ENCODE peak calls at places on chromosomes 7 and 10, in eight cellular contexts. Q is body of pancreas; J is A549; B is MM.1S; A is progenitor cell of endocrine pancreas; O is CD4-positive, alpha-beta T cell; S is WTC11; R is fibroblast of lung. W is an unnamed sample.

GRCh38 chr10:103750836-103751235 is 104.5 kb downstream of the SH3PXD2A start:
- DNase-seq in Q (no peak), J (no peak), B (no peak), A (no peak), O (no peak), S (no peak), R (peak), W (no peak)

GRCh38 chr10:133565441-133566294 is at the start of gene SYCE1:
- DNase-seq in Q (peak), J (no peak), B (no peak), A (no peak), O (no peak), S (no peak), R (no peak), W (no peak)

GRCh38 chr10:5892007-5892406 is 2.0 kb downstream of the FBH1 start:
- DNase-seq in Q (no peak), J (no peak), B (no peak), A (no peak), O (no peak), S (no peak), R (peak), W (no peak)

GRCh38 chr7:101381549-101381948 is 18.9 kb downstream of the COL26A1 start:
- DNase-seq in Q (no peak), J (no peak), B (no peak), A (no peak), O (no peak), S (no peak), R (no peak), W (no peak)

GRCh38 chr10:101644002-101644401 is 51.0 kb downstream of the FBXW4 start:
- DNase-seq in Q (no peak), J (no peak), B (no peak), A (no peak), O (no peak), S (peak), R (no peak), W (no peak)

GRCh38 chr10:17290226-17290625 is 62.2 kb downstream of the VIM start:
- DNase-seq in Q (peak), J (no peak), B (no peak), A (no peak), O (no peak), S (no peak), R (peak), W (peak)

GRCh38 chr10:28375399-28376354 is 72.8 kb upstream of the MPP7 start:
- DNase-seq in Q (peak), J (no peak), B (no peak), A (no peak), O (no peak), S (no peak), R (peak), W (peak)

GRCh38 chr10:84095821-84096497 is 43.4 kb upstream of the GHITM start:
- DNase-seq in Q (no peak), J (no peak), B (no peak), A (no peak), O (no peak), S (no peak), R (peak), W (no peak)

GRCh38 chr7:139683137-139683871 is 94.5 kb downstream of the HIPK2 start:
- DNase-seq in Q (no peak), J (no peak), B (no peak), A (no peak), O (no peak), S (no peak), R (peak), W (no peak)

GRCh38 chr7:44767912-44768662 is 19.4 kb downstream of the ZMIZ2 start:
- DNase-seq in Q (peak), J (no peak), B (peak), A (no peak), O (no peak), S (no peak), R (peak), W (no peak)

GRCh38 chr10:34960983-34961382 is 129.2 kb downstream of the CUL2 start:
- DNase-seq in Q (no peak), J (no peak), B (no peak), A (no peak), O (no peak), S (no peak), R (no peak), W (no peak)

GRCh38 chr7:98360221-98361124 is 40.4 kb downstream of the BAIAP2L1 start:
- DNase-seq in Q (no peak), J (peak), B (no peak), A (no peak), O (no peak), S (peak), R (no peak), W (peak)

GRCh38 chr10:5502903-5503835 is 3.8 kb upstream of the CALML5 start:
- DNase-seq in Q (peak), J (no peak), B (no peak), A (no peak), O (no peak), S (no peak), R (no peak), W (peak)

GRCh38 chr10:102801496-102801895 is 35.7 kb downstream of the CYP17A1 start:
- DNase-seq in Q (no peak), J (no peak), B (no peak), A (no peak), O (no peak), S (no peak), R (no peak), W (no peak)

GRCh38 chr10:78313636-78314035 is 280.0 kb downstream of the RPS24 start:
- DNase-seq in Q (no peak), J (no peak), B (no peak), A (no peak), O (no peak), S (no peak), R (no peak), W (no peak)

GRCh38 chr7:128833148-128833938 is 3.1 kb downstream of the FLNC start:
- DNase-seq in Q (no peak), J (no peak), B (no peak), A (no peak), O (no peak), S (no peak), R (peak), W (no peak)

GRCh38 chr10:28924585-28925153 is 247.3 kb downstream of the BAMBI start:
- DNase-seq in Q (no peak), J (no peak), B (no peak), A (no peak), O (no peak), S (no peak), R (no peak), W (no peak)

GRCh38 chr7:52017802-52018679 is 701.4 kb upstream of the COBL start:
- DNase-seq in Q (peak), J (peak), B (peak), A (no peak), O (no peak), S (peak), R (no peak), W (peak)

GRCh38 chr10:83076443-83076842 is 1062.9 kb upstream of the GHITM start:
- DNase-seq in Q (no peak), J (no peak), B (no peak), A (no peak), O (no peak), S (no peak), R (peak), W (no peak)

GRCh38 chr10:117519895-117520294 is 22.7 kb upstream of the EMX2 start:
- DNase-seq in Q (no peak), J (no peak), B (no peak), A (no peak), O (no peak), S (no peak), R (no peak), W (no peak)

GRCh38 chr7:159031750-159032149 is 112.9 kb downstream of the VIPR2 start:
- DNase-seq in Q (no peak), J (no peak), B (no peak), A (no peak), O (no peak), S (no peak), R (no peak), W (no peak)

GRCh38 chr10:84540617-84541288 is 212.4 kb downstream of the CCSER2 start:
- DNase-seq in Q (peak), J (peak), B (peak), A (peak), O (peak), S (peak), R (peak), W (peak)

GRCh38 chr7:129150199-129150996 is 5.9 kb downstream of the TSPAN33 start:
- DNase-seq in Q (no peak), J (no peak), B (no peak), A (no peak), O (no peak), S (peak), R (no peak), W (no peak)

GRCh38 chr7:105355701-105356100 is 33.0 kb downstream of the SRPK2 start:
- DNase-seq in Q (no peak), J (no peak), B (peak), A (no peak), O (no peak), S (no peak), R (no peak), W (no peak)

GRCh38 chr7:151276651-151277590 is 28.4 kb upstream of the SMARCD3 start:
- DNase-seq in Q (peak), J (peak), B (peak), A (peak), O (peak), S (peak), R (peak), W (peak)

GRCh38 chr7:129193892-129194291 is 5.5 kb downstream of the SMO start:
- DNase-seq in Q (no peak), J (no peak), B (no peak), A (no peak), O (no peak), S (no peak), R (no peak), W (no peak)

GRCh38 chr7:151120896-151121295 is 34.6 kb downstream of the AGAP3 start:
- DNase-seq in Q (no peak), J (no peak), B (no peak), A (no peak), O (no peak), S (no peak), R (no peak), W (no peak)

GRCh38 chr10:102235991-102236390 is 5.3 kb downstream of the PITX3 start:
- DNase-seq in Q (no peak), J (no peak), B (no peak), A (no peak), O (no peak), S (no peak), R (no peak), W (no peak)

GRCh38 chr7:108181073-108181985 is 51.2 kb upstream of the LAMB4 start:
- DNase-seq in Q (no peak), J (peak), B (peak), A (no peak), O (no peak), S (peak), R (peak), W (peak)

GRCh38 chr7:21352540-21353387 is 75.1 kb upstream of the SP4 start:
- DNase-seq in Q (no peak), J (no peak), B (peak), A (no peak), O (no peak), S (no peak), R (no peak), W (no peak)

GRCh38 chr7:84548366-84549085 is 353.9 kb upstream of the SEMA3A start:
- DNase-seq in Q (no peak), J (no peak), B (no peak), A (no peak), O (no peak), S (no peak), R (peak), W (no peak)

GRCh38 chr10:76942556-76943416 is 694.8 kb downstream of the KCNMA1 start:
- DNase-seq in Q (no peak), J (no peak), B (peak), A (no peak), O (no peak), S (no peak), R (no peak), W (no peak)

DNA sequence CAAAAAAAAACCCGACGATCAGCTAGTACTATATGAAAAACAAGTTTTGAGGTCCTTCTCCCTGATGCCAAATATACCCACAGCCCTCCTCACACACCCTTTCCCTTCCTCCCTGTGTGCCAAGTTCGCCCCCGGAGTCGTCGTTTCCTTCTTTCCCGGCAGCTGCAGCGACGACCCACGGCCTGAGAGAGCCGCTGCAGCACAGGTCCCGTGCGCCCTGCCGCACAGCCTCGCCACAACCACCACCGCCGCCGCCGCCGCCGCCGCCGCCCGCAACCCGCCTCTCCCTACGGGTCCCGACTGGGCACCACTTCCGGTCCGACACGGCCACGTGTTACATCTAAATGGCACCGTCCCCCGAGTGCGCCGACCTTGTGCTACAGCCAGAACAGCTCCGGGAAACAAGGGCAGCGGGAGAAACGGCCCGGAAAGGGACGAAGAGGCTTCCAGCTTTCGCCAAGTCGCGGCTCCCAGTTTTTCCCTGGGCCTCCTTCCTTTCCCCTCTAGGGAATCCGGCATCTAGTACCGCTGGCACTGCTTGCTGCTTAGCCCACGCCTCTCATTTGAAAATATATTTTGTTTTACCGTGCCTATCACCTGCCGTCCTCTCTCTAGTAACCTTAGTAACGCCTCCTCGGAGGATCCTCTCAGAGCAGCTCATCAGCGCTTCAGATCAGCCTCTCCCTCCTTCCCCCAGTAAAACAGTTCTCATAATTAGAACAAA is at the start of gene FRA10AC1:
- DNase-seq in Q (peak), J (peak), B (peak), A (peak), O (peak), S (peak), R (peak), W (peak)
- TF ChIP-seq CTCF in Q (peak), J (peak), B (peak), A (peak), O (no peak), S (no peak), R (peak), W (no peak)

GRCh38 chr7:18901351-18901750 is 216.1 kb downstream of the TWIST1 start:
- DNase-seq in Q (no peak), J (no peak), B (no peak), A (no peak), O (no peak), S (no peak), R (no peak), W (no peak)

GRCh38 chr7:18903676-18904075 is 213.8 kb downstream of the TWIST1 start:
- DNase-seq in Q (no peak), J (no peak), B (no peak), A (no peak), O (no peak), S (no peak), R (no peak), W (no peak)

GRCh38 chr7:18902892-18903291 is 214.5 kb downstream of the TWIST1 start:
- DNase-seq in Q (no peak), J (no peak), B (no peak), A (no peak), O (no peak), S (no peak), R (no peak), W (no peak)

GRCh38 chr7:18901881-18902280 is 215.6 kb downstream of the TWIST1 start:
- DNase-seq in Q (no peak), J (no peak), B (no peak), A (no peak), O (no peak), S (no peak), R (no peak), W (no peak)

GRCh38 chr7:18906901-18907300 is 210.5 kb downstream of the TWIST1 start:
- DNase-seq in Q (no peak), J (no peak), B (no peak), A (no peak), O (no peak), S (no peak), R (no peak), W (no peak)
- TF ChIP-seq CTCF in Q (no peak), J (no peak), B (no peak), A (peak), O (no peak), S (no peak), R (no peak), W (peak)

DNA sequence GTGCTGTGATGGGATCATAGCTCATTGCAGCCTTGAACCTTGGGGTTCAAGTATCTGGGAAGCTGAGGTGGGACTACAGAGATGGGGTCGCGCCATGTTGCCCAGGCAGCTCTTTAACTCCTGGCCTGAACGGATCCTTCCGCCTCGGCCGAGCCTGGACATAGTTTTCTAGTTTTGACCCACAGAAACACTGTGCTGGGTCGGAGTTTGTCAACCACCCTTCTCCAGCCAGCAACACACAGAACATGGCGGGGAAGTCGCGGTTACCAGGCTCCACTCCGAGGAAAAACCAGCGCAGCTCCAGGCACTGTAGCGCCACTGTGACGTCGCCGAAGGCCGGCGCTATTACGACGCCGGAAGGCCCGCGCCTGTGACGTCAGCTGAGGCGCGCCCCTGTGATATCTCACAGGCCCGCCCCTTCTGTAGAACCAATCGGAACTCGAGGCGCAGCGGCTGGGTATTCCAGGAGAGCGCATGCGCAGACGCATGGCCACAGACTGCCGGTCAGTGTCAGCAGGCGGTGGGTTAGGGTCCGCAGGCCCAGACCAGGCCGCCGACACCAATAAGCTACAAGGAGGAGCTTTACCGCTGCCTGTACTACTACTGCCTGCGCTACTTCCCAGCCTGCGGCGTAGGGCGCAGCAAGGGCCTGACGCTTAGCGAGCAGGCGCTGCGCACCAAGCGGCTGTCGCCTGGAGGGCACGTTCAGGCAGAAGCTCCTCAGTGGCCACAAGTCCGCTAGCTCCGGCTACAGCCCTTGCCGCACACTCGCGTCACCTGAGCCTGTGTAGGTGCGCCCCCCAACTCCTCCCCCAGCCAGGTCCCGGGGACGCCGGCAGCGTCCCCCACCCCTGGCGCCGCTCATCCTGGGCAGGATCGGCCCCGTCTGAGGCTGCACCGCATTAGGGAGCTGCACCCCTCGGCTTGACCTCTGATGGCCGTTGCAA is 135.2 kb upstream of the KCTD7 start:
- DNase-seq in Q (peak), J (peak), B (peak), A (peak), O (peak), S (peak), R (peak), W (peak)
- TF ChIP-seq CTCF in Q (peak), J (no peak), B (peak), A (peak), O (no peak), S (no peak), R (peak), W (no peak)

GRCh38 chr10:49104323-49104722 is 11.0 kb downstream of the VSTM4 start:
- DNase-seq in Q (no peak), J (no peak), B (no peak), A (no peak), O (no peak), S (no peak), R (no peak), W (no peak)
- TF ChIP-seq CTCF in Q (no peak), J (no peak), B (no peak), A (no peak), O (no peak), S (no peak), R (no peak), W (no peak)

GRCh38 chr10:93462371-93462770 is 19.8 kb downstream of the MYOF start:
- DNase-seq in Q (no peak), J (no peak), B (no peak), A (no peak), O (no peak), S (no peak), R (no peak), W (no peak)

GRCh38 chr10:93461124-93461806 is 20.9 kb downstream of the MYOF start:
- DNase-seq in Q (no peak), J (no peak), B (no peak), A (no peak), O (no peak), S (no peak), R (peak), W (no peak)

GRCh38 chr10:93463723-93464511 is 18.2 kb downstream of the MYOF start:
- DNase-seq in Q (no peak), J (no peak), B (no peak), A (no peak), O (no peak), S (no peak), R (peak), W (no peak)

GRCh38 chr10:93462881-93463280 is 19.3 kb downstream of the MYOF start:
- DNase-seq in Q (no peak), J (no peak), B (no peak), A (no peak), O (no peak), S (no peak), R (peak), W (no peak)

DNA sequence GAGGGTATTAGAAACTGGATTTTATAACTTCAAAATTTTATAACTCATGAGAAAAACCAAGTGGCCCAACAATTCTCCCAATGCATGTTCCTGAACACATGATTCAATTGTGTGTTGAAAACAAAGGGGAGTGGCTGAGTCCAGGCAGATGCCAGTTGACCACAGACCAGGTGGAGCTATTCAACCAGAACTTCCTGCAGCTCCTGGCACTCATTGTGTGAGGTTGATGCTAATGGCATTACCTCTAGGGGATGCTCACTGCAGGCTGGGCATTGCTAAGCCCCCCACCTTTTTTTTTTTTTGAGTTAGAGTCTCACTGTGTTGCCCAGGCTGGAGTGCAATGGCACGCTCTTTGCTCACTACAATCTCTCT is 20.3 kb downstream of the MYOF start:
- DNase-seq in Q (no peak), J (no peak), B (no peak), A (no peak), O (no peak), S (no peak), R (peak), W (peak)
- TF ChIP-seq CTCF in Q (no peak), J (no peak), B (no peak), A (no peak), O (no peak), S (no peak), R (no peak), W (no peak)

GRCh38 chr10:72318383-72319262 is 36.1 kb downstream of the DNAJB12 start:
- DNase-seq in Q (no peak), J (no peak), B (no peak), A (no peak), O (no peak), S (no peak), R (no peak), W (no peak)
- TF ChIP-seq CTCF in Q (no peak), J (no peak), B (no peak), A (no peak), O (no peak), S (no peak), R (no peak), W (no peak)

DNA sequence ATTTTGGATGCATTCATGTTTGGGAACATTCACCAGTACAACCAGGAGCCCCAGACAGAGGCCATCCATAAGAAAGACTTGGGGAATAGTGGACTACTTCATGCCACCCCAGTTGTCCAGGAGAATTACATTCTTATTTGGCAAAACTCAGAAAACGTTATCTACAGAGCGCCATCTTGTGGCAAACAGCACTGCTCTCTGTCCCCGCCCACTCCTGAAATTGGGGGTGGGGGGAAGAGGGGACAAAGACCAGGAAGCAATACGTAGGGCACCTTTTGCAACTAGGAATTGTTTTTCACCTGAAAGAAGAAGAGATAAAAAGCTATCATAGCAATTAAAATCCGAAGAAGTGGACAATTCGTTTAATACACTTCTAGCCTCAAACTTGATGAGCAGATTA is 134.6 kb upstream of the MGMT start:
- DNase-seq in Q (no peak), J (no peak), B (no peak), A (no peak), O (no peak), S (peak), R (no peak), W (no peak)
- TF ChIP-seq CTCF in Q (no peak), J (no peak), B (peak), A (peak), O (peak), S (peak), R (peak), W (no peak)

W was measured in Calu3.